ENCODE peak calls at places on chromosomes 11 and 22, in four cellular contexts. One of them, this sample, is unnamed.

GRCh38 chr11:110513521-110514450 is 84.0 kb downstream of the FDX1 start:
- DNase-seq in HCT116: no peak
- DNase-seq in H1: no peak
- DNase-seq in K562: no peak
- DNase-seq in this sample: no peak

GRCh38 chr11:47907499-47907898 is 59.3 kb upstream of the NUP160 start:
- DNase-seq in HCT116: no peak
- DNase-seq in H1: no peak
- DNase-seq in K562: no peak
- DNase-seq in this sample: no peak

GRCh38 chr11:74006743-74007304 is 2.1 kb downstream of the UCP3 start:
- DNase-seq in HCT116: no peak
- DNase-seq in H1: no peak
- DNase-seq in K562: no peak
- DNase-seq in this sample: no peak

GRCh38 chr11:107970049-107970448 is 38.6 kb upstream of the CUL5 start:
- DNase-seq in HCT116: no peak
- DNase-seq in H1: no peak
- DNase-seq in K562: no peak
- DNase-seq in this sample: no peak

GRCh38 chr11:132551011-132551410 is 981.3 kb downstream of the OPCML start:
- DNase-seq in HCT116: no peak
- DNase-seq in H1: no peak
- DNase-seq in K562: no peak
- DNase-seq in this sample: no peak

GRCh38 chr11:118618115-118618990 is 10.9 kb downstream of the PHLDB1 start:
- DNase-seq in HCT116: no peak
- DNase-seq in H1: no peak
- DNase-seq in K562: no peak
- DNase-seq in this sample: no peak

GRCh38 chr22:25027959-25028840 is 75.7 kb downstream of the KIAA1671 start:
- DNase-seq in HCT116: no peak
- DNase-seq in H1: peak
- DNase-seq in K562: peak
- DNase-seq in this sample: no peak

GRCh38 chr11:23280088-23280487 is 419.8 kb upstream of the CCDC179 start:
- DNase-seq in HCT116: no peak
- DNase-seq in H1: no peak
- DNase-seq in K562: no peak
- DNase-seq in this sample: no peak

GRCh38 chr22:31350410-31350863 is 4.3 kb upstream of the PATZ1 start:
- DNase-seq in HCT116: no peak
- DNase-seq in H1: no peak
- DNase-seq in K562: peak
- DNase-seq in this sample: no peak

GRCh38 chr22:42461511-42461910 is 29.3 kb upstream of the NFAM1 start:
- DNase-seq in HCT116: no peak
- DNase-seq in H1: no peak
- DNase-seq in K562: no peak
- DNase-seq in this sample: no peak

GRCh38 chr22:46038516-46039430 is 61.8 kb upstream of the WNT7B start:
- DNase-seq in HCT116: no peak
- DNase-seq in H1: no peak
- DNase-seq in K562: no peak
- DNase-seq in this sample: no peak

GRCh38 chr11:47861762-47862161 is 13.6 kb upstream of the NUP160 start:
- DNase-seq in HCT116: no peak
- DNase-seq in H1: no peak
- DNase-seq in K562: no peak
- DNase-seq in this sample: no peak

GRCh38 chr22:23548501-23549197 is 31.4 kb downstream of the IGLL1 start:
- DNase-seq in HCT116: no peak
- DNase-seq in H1: no peak
- DNase-seq in K562: no peak
- DNase-seq in this sample: no peak

GRCh38 chr11:115916596-115916995 is 412.4 kb upstream of the CADM1 start:
- DNase-seq in HCT116: no peak
- DNase-seq in H1: no peak
- DNase-seq in K562: no peak
- DNase-seq in this sample: no peak

GRCh38 chr11:112453601-112454577 is 193.2 kb upstream of the PLET1 start:
- DNase-seq in HCT116: peak
- DNase-seq in H1: peak
- DNase-seq in K562: peak
- DNase-seq in this sample: no peak

GRCh38 chr11:15710593-15711260 is 596.0 kb downstream of the INSC start:
- DNase-seq in HCT116: no peak
- DNase-seq in H1: no peak
- DNase-seq in K562: no peak
- DNase-seq in this sample: no peak

GRCh38 chr11:78253797-78254196 is 65.1 kb downstream of the USP35 start:
- DNase-seq in HCT116: no peak
- DNase-seq in H1: no peak
- DNase-seq in K562: no peak
- DNase-seq in this sample: no peak

GRCh38 chr11:11345099-11345498 is 8.0 kb downstream of the CSNK2A3 start:
- DNase-seq in HCT116: no peak
- DNase-seq in H1: no peak
- DNase-seq in K562: no peak
- DNase-seq in this sample: no peak

GRCh38 chr11:132855516-132855915 is 676.8 kb downstream of the OPCML start:
- DNase-seq in HCT116: no peak
- DNase-seq in H1: no peak
- DNase-seq in K562: no peak
- DNase-seq in this sample: no peak

GRCh38 chr11:61000426-61000825 is 28.9 kb downstream of the CD6 start:
- DNase-seq in HCT116: no peak
- DNase-seq in H1: no peak
- DNase-seq in K562: no peak
- DNase-seq in this sample: no peak
- TF ChIP-seq EGR1 in HCT116: no peak
- TF ChIP-seq EGR1 in H1: no peak
- TF ChIP-seq EGR1 in K562: no peak
- TF ChIP-seq EGR1 in this sample: no peak

GRCh38 chr11:12410006-12410728 is 32.8 kb downstream of the PARVA start:
- DNase-seq in HCT116: no peak
- DNase-seq in H1: peak
- DNase-seq in K562: no peak
- DNase-seq in this sample: no peak
- TF ChIP-seq EGR1 in HCT116: no peak
- TF ChIP-seq EGR1 in H1: no peak
- TF ChIP-seq EGR1 in K562: no peak
- TF ChIP-seq EGR1 in this sample: no peak

GRCh38 chr11:133990501-133990900 is 33.7 kb upstream of the IGSF9B start:
- DNase-seq in HCT116: no peak
- DNase-seq in H1: no peak
- DNase-seq in K562: no peak
- DNase-seq in this sample: no peak
- TF ChIP-seq EGR1 in HCT116: no peak
- TF ChIP-seq EGR1 in H1: no peak
- TF ChIP-seq EGR1 in K562: no peak
- TF ChIP-seq EGR1 in this sample: no peak

GRCh38 chr11:77075425-77075905 is 8.7 kb downstream of the CAPN5 start:
- DNase-seq in HCT116: no peak
- DNase-seq in H1: no peak
- DNase-seq in K562: no peak
- DNase-seq in this sample: no peak
- TF ChIP-seq EGR1 in HCT116: no peak
- TF ChIP-seq EGR1 in H1: no peak
- TF ChIP-seq EGR1 in K562: no peak
- TF ChIP-seq EGR1 in this sample: no peak

GRCh38 chr22:35510481-35510934 is 30.1 kb upstream of the RASD2 start:
- DNase-seq in HCT116: no peak
- DNase-seq in H1: no peak
- DNase-seq in K562: no peak
- DNase-seq in this sample: no peak
- TF ChIP-seq EGR1 in HCT116: no peak
- TF ChIP-seq EGR1 in H1: no peak
- TF ChIP-seq EGR1 in K562: no peak
- TF ChIP-seq EGR1 in this sample: no peak

DNA sequence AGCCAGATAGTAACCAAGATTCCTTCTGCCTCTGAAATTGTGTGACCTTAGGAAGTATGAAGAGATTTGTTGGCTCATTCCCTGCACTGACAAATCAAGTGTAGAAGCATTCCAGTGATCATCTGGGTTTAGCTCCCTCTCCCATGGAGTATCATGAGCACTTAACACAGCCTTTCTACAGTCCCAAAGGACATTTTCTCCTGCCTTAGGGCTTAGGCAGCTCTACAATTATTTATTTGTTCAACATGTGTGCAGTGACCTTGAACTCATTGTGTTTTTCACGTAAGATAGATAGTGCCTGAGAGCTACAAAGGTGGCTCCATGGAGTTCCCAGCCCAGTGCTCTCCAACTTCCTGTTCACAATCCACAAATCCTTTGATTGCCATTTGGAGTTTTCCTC is 94.8 kb upstream of the FAT3 start:
- DNase-seq in HCT116: no peak
- DNase-seq in H1: no peak
- DNase-seq in K562: no peak
- DNase-seq in this sample: no peak
- TF ChIP-seq EGR1 in HCT116: no peak
- TF ChIP-seq EGR1 in H1: no peak
- TF ChIP-seq EGR1 in K562: no peak
- TF ChIP-seq EGR1 in this sample: no peak

GRCh38 chr22:38454361-38455062 is 487 bp downstream of the KCNJ4 start:
- DNase-seq in HCT116: no peak
- DNase-seq in H1: no peak
- DNase-seq in K562: peak
- DNase-seq in this sample: no peak

GRCh38 chr22:38451864-38452263 is 3.1 kb downstream of the KCNJ4 start:
- DNase-seq in HCT116: no peak
- DNase-seq in H1: no peak
- DNase-seq in K562: no peak
- DNase-seq in this sample: no peak

GRCh38 chr22:38452373-38453064 is 2.5 kb downstream of the KCNJ4 start:
- DNase-seq in HCT116: no peak
- DNase-seq in H1: no peak
- DNase-seq in K562: no peak
- DNase-seq in this sample: no peak

GRCh38 chr22:38454011-38454360 is 1.0 kb downstream of the KCNJ4 start:
- DNase-seq in HCT116: no peak
- DNase-seq in H1: no peak
- DNase-seq in K562: no peak
- DNase-seq in this sample: no peak

GRCh38 chr22:38453065-38453672 is 1.8 kb downstream of the KCNJ4 start:
- DNase-seq in HCT116: no peak
- DNase-seq in H1: no peak
- DNase-seq in K562: no peak
- DNase-seq in this sample: no peak
- TF ChIP-seq EGR1 in HCT116: no peak
- TF ChIP-seq EGR1 in H1: no peak
- TF ChIP-seq EGR1 in K562: no peak
- TF ChIP-seq EGR1 in this sample: no peak

DNA sequence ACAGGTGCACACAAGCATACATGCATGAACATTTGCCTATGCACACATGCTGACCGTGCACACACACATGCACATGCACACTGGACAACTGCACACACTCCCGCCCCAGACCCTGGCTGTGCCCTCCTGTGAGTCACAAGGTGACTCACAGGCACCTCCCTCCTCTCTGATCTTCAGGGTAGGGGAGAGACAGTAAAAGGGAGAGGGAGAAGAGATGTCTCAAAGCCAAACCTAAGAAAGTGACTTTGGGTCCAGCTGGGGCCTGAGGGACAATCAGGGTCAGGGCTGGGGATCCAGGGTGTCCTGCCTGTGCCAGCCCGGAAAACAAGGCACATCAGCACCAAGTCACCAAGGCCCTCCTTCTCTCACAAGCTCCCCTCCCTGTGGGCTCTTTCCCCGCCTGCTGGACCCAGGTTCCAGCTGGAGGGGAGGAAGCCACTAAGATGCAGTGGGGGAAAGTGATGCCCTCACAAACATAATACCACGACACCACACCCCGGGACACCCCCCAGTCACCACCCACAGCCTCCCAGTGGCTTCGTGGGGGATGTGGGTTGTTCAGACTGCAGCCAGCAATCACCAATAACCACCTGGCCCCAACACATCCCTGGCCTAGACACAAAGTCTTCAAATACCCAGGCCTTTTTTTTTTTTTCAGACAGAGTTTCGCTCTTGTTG is 39.3 kb downstream of the PDGFB start:
- DNase-seq in HCT116: peak
- DNase-seq in H1: no peak
- DNase-seq in K562: peak
- DNase-seq in this sample: no peak
- TF ChIP-seq EGR1 in HCT116: no peak
- TF ChIP-seq EGR1 in H1: no peak
- TF ChIP-seq EGR1 in K562: peak
- TF ChIP-seq EGR1 in this sample: peak

GRCh38 chr11:69909561-69910518 is 90.6 kb upstream of the FGF3 start:
- DNase-seq in HCT116: no peak
- DNase-seq in H1: peak
- DNase-seq in K562: peak
- DNase-seq in this sample: no peak
- TF ChIP-seq EGR1 in HCT116: no peak
- TF ChIP-seq EGR1 in H1: no peak
- TF ChIP-seq EGR1 in K562: peak
- TF ChIP-seq EGR1 in this sample: no peak

GRCh38 chr11:64131657-64132387 is 34.1 kb downstream of the MACROD1 start:
- DNase-seq in HCT116: no peak
- DNase-seq in H1: no peak
- DNase-seq in K562: no peak
- DNase-seq in this sample: no peak
- TF ChIP-seq EGR1 in HCT116: no peak
- TF ChIP-seq EGR1 in H1: no peak
- TF ChIP-seq EGR1 in K562: no peak
- TF ChIP-seq EGR1 in this sample: no peak

This sample was measured in GM12878.